ENCODE peak calls at places on chromosomes 13 and 19, in four cellular contexts. C, E, Y and J are unnamed samples.

GRCh38 chr19:6856749-6857372 is 30.5 kb upstream of the ADGRE1 start:
- DNase-seq in C (no peak), E (no peak), Y (no peak), J (no peak)

GRCh38 chr13:75685239-75685697 is 49.1 kb downstream of the LMO7 start:
- DNase-seq in C (peak; percentile 80), E (peak; percentile 80), Y (peak; percentile 70), J (peak; percentile 57)

GRCh38 chr13:26878465-26878864 is 117.9 kb upstream of the GPR12 start:
- DNase-seq in C (no peak), E (no peak), Y (no peak), J (no peak)

GRCh38 chr19:49609499-49610092 is 18.6 kb downstream of the PRR12 start:
- DNase-seq in C (no peak), E (no peak), Y (no peak), J (no peak)

GRCh38 chr19:4016486-4016885 is 8.9 kb downstream of the PIAS4 start:
- DNase-seq in C (no peak), E (no peak), Y (no peak), J (no peak)

GRCh38 chr13:26872444-26873173 is 112.0 kb upstream of the GPR12 start:
- DNase-seq in C (peak; percentile 21), E (peak; percentile 28), Y (peak; percentile 59), J (no peak)

GRCh38 chr13:55517312-55517711 is 1623.4 kb upstream of the PRR20A start:
- DNase-seq in C (no peak), E (no peak), Y (peak; percentile 2), J (no peak)

GRCh38 chr19:48487944-48488343 is 18.8 kb downstream of the CYTH2 start:
- DNase-seq in C (no peak), E (peak; percentile 80), Y (no peak), J (no peak)

GRCh38 chr13:36345438-36346221 is 564 bp downstream of the SPART start:
- DNase-seq in C (peak; percentile 86), E (peak; percentile 95), Y (peak; percentile 73), J (peak; percentile 38)

GRCh38 chr19:6719992-6720368 is 470 bp downstream of the C3 start:
- DNase-seq in C (no peak), E (no peak), Y (no peak), J (no peak)

GRCh38 chr19:31346660-31347059 is 2.6 kb downstream of the TSHZ3 start:
- DNase-seq in C (no peak), E (no peak), Y (no peak), J (no peak)

GRCh38 chr19:1064661-1065605 is 2.0 kb upstream of the ARHGAP45 start:
- DNase-seq in C (no peak), E (peak; percentile 65), Y (no peak), J (no peak)

GRCh38 chr13:95254341-95254740 is 46.9 kb downstream of the ABCC4 start:
- DNase-seq in C (peak; percentile 18), E (peak; percentile 37), Y (no peak), J (no peak)

GRCh38 chr19:58059003-58059671 is at the start of gene ZNF135:
- DNase-seq in C (peak; percentile 68), E (peak; percentile 66), Y (peak; percentile 50), J (peak; percentile 38)

GRCh38 chr19:14473915-14474578 is 1.1 kb downstream of the PTGER1 start:
- DNase-seq in C (no peak), E (no peak), Y (no peak), J (no peak)

GRCh38 chr19:6772028-6772865 is at the start of gene VAV1:
- DNase-seq in C (no peak), E (no peak), Y (no peak), J (no peak)

GRCh38 chr13:37138169-37138568 is 32.7 kb upstream of the CSNK1A1L start:
- DNase-seq in C (peak; percentile 61), E (no peak), Y (peak; percentile 33), J (no peak)

GRCh38 chr13:52809310-52809769 is 39.1 kb downstream of the PCDH8 start:
- DNase-seq in C (peak; percentile 68), E (peak; percentile 60), Y (peak; percentile 91), J (peak; percentile 39)

GRCh38 chr13:113742445-113743120 is 16.4 kb upstream of the TMEM255B start:
- DNase-seq in C (no peak), E (no peak), Y (no peak), J (peak; percentile 21)

GRCh38 chr13:41383400-41383799 is 72.3 kb downstream of the NAA16 start:
- DNase-seq in C (no peak), E (peak; percentile 27), Y (no peak), J (no peak)

GRCh38 chr13:48255954-48256353 is 22.9 kb downstream of the ITM2B start:
- DNase-seq in C (no peak), E (no peak), Y (no peak), J (no peak)

GRCh38 chr19:45824041-45824471 is 8.9 kb upstream of the RSPH6A start:
- DNase-seq in C (no peak), E (no peak), Y (no peak), J (no peak)

GRCh38 chr13:114087430-114087829 is 45.0 kb downstream of the RASA3 start:
- DNase-seq in C (no peak), E (no peak), Y (no peak), J (no peak)

GRCh38 chr19:13938361-13939027 is at the start of gene PODNL1:
- DNase-seq in C (peak; percentile 20), E (peak; percentile 78), Y (peak; percentile 48), J (no peak)

DNA sequence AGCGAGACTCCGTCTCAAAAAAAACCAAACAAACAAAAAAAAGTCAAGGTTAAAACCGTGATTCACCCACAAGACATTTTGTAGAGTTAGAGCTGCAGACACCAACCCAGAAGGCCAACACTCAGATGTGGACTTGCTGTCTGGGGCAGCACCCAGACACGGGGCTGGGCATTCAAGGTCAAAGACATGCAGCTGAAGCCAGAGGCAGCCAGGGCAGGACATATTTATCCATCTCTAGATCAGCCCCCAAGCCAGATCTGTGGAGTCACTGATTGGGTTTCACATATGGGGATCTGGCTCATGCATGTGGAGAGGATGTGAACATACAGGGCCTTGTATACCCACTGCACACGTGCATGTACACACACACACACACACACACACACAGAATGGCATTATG is 3.6 kb downstream of the KLK15 start:
- DNase-seq in C (no peak), E (no peak), Y (no peak), J (no peak)
- H3K4me3 ChIP-seq in C (no peak overlapping the region), E (no peak overlapping the region), Y (no peak overlapping the region), J (no peak overlapping the region)

DNA sequence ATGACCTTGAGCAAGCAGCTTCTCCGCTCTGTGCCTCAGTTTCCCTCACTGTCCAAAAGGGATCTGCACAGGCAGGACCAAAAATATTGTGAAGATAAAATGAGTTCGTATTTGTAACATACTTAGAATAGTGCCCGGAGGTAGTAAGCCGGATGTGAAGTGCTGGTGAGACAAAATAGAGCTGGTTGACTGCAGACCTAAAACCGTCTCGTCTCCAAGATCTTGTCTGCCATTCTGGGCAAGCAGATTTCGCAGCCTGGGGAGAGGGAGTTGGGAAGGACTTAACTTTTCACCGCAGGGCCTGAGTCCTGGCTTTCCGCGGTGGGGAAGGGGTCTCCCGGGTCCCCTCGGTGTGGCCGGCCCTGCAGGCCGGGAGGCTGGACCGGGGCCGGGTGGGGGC is 8.2 kb upstream of the BBC3 start:
- DNase-seq in C (no peak), E (no peak), Y (no peak), J (no peak)
- H3K4me3 ChIP-seq in C (peak overlapping the region; percentile 33), E (peak overlapping the region; percentile 35), Y (no peak overlapping the region), J (peak overlapping the region; percentile 31)

DNA sequence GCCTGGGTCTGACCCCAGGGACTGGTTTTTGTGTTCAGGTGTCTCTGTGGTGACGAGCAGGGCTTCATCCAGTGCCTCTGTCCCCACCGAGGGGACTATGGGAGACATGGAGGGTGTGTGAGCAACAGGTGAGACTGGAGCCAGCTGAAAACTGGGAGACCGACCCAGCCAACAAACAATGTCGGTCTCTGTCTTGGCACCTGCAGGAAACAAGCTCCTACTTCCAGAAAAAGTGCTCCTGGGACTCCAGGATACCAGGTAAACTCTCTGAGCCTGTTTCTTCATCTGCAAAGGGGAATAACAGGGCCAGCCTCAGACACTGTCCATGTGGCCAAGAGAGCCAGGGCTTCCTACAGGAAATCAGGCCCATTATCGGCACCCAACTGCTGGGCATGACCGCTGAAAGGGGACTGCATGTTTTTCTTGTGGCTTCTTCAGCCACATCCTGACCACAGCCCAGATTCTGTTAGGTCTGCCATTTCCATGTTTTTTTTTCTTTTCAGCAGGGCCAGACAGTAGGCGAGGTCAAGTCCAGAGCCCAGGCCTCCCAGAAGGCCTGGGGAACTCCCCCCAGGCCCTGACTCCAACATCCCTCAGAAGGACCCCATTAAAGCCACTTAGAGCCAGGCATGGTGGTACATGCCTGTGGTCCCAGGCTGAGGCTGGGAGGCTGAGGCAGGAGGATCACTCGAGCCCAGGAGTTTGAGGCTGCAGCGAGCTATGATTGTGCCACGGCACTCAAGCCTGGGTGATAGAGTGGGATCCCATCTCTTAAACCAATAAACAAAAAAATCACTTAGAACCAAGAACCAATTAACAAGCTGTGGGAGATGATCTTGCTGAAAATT is 833 bp upstream of the BST2 start:
- DNase-seq in C (peak; percentile 44), E (no peak), Y (peak; percentile 73), J (no peak)
- H3K4me3 ChIP-seq in C (no peak overlapping the region), E (no peak overlapping the region), Y (no peak overlapping the region), J (no peak overlapping the region)

GRCh38 chr13:66661336-66661735 is 568.8 kb downstream of the PCDH9 start:
- DNase-seq in C (no peak), E (no peak), Y (no peak), J (no peak)
- H3K4me3 ChIP-seq in C (no peak overlapping the region), E (no peak overlapping the region), Y (no peak overlapping the region), J (no peak overlapping the region)

GRCh38 chr19:30339624-30340525 is 32.3 kb upstream of the ZNF536 start:
- DNase-seq in C (no peak), E (no peak), Y (no peak), J (no peak)

GRCh38 chr19:30341646-30342201 is 30.5 kb upstream of the ZNF536 start:
- DNase-seq in C (no peak), E (no peak), Y (no peak), J (no peak)

GRCh38 chr19:30338878-30339623 is 33.1 kb upstream of the ZNF536 start:
- DNase-seq in C (no peak), E (no peak), Y (no peak), J (no peak)

GRCh38 chr19:30342901-30343300 is 29.3 kb upstream of the ZNF536 start:
- DNase-seq in C (no peak), E (no peak), Y (no peak), J (no peak)

GRCh38 chr19:30340724-30341595 is 31.2 kb upstream of the ZNF536 start:
- DNase-seq in C (no peak), E (no peak), Y (peak; percentile 10), J (no peak)
- H3K4me3 ChIP-seq in C (no peak overlapping the region), E (no peak overlapping the region), Y (peak overlapping the region; percentile 3), J (no peak overlapping the region)

DNA sequence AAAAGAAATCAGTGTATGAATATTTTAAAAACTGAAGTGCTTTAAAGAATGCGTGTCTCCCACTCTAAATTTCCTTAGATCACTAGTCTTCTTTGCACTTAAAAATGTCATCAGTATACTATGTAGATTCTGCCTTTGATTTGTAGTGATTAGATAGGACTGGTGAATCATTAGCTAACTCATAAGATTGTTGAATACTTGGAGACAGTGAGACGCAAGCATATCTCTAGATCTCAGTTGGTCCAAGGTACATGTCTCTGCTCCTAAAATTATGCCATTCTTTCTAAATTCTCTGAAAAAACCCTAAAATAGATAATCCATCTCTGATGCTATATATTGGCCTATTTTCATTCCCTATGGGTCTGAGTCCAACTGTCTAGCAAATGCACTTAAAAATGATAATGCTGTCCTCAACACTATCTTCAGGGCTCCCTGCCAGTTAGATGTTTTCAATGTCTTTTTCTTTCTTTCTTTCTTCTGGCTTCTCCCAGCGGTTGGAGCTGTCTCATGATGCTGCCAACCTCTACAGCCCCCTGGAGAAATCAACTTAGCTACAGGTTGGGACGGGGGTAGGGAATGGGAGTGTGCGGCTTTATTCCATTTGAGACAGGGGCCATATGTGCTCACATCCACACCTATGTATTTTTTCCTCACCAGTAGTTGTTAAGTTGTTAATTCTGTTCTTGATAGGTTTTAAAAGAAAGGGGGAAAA is 301.0 kb downstream of the NDFIP2 start:
- DNase-seq in C (no peak), E (peak; percentile 26), Y (peak; percentile 35), J (no peak)
- H3K4me3 ChIP-seq in C (no peak overlapping the region), E (no peak overlapping the region), Y (peak overlapping the region; percentile 32), J (no peak overlapping the region)